ENCODE peak calls at places on chromosomes 7 and 10, in five cellular contexts. L is CD8-positive, alpha-beta T cell; K is psoas muscle; A is Peyer's patch; F is transverse colon. O is an unnamed sample. For H3K36me3, the result is how much of the 10 kb centered on the place peaks cover.

GRCh38 chr7:33754933-33755928 is 150.1 kb upstream of the BMPER start:
- DNase-seq in L (no peak), F (no peak), K (no peak), A (no peak), O (no peak)

GRCh38 chr7:142478479-142479220 is 220.8 kb upstream of the PRSS58 start:
- DNase-seq in A (no peak), L (no peak), F (peak), K (no peak), O (no peak)

GRCh38 chr7:148622887-148623585 is 32.5 kb downstream of the C7orf33 start:
- DNase-seq in K (no peak), L (no peak), F (no peak), A (no peak), O (no peak)

GRCh38 chr10:104128214-104128613 is 6.2 kb downstream of the SFR1 start:
- DNase-seq in L (no peak), F (no peak), A (no peak), K (no peak), O (no peak)

GRCh38 chr10:79555354-79555753 is 4.9 kb downstream of the SFTPA2 start:
- DNase-seq in F (no peak), L (no peak), A (no peak), K (no peak), O (no peak)

GRCh38 chr10:93352638-93353383 is 129.3 kb downstream of the MYOF start:
- DNase-seq in L (no peak), A (no peak), F (no peak), K (no peak), O (no peak)

GRCh38 chr10:123126246-123126645 is 9.5 kb upstream of the HMX3 start:
- DNase-seq in A (no peak), L (no peak), F (no peak), K (no peak), O (no peak)

GRCh38 chr10:43931308-43931930 is 282.7 kb upstream of the ZNF32 start:
- DNase-seq in F (no peak), L (no peak), A (no peak), K (no peak), O (no peak)

GRCh38 chr10:29703276-29703675 is 68.5 kb upstream of the SVIL start:
- DNase-seq in F (no peak), L (no peak), K (no peak), A (no peak), O (no peak)

GRCh38 chr10:61417661-61418060 is 35.5 kb downstream of the TMEM26 start:
- DNase-seq in F (no peak), A (no peak), K (no peak), L (no peak), O (no peak)

GRCh38 chr10:120581496-120581895 is 124.5 kb downstream of the PLPP4 start:
- DNase-seq in K (no peak), L (no peak), F (no peak), A (no peak), O (no peak)

GRCh38 chr10:97454330-97455036 is 8.5 kb downstream of the ZDHHC16 start:
- DNase-seq in F (no peak), K (no peak), L (no peak), A (no peak), O (no peak)

GRCh38 chr7:139570119-139570518 is 46.6 kb downstream of the CLEC2L start:
- DNase-seq in F (no peak), K (no peak), L (no peak), A (no peak), O (no peak)

GRCh38 chr7:12706900-12707536 is 19.6 kb downstream of the ARL4A start:
- DNase-seq in L (no peak), F (no peak), K (no peak), A (no peak), O (no peak)

GRCh38 chr10:112507988-112508387 is 61.0 kb downstream of the VTI1A start:
- DNase-seq in F (no peak), L (no peak), K (no peak), A (no peak), O (no peak)

DNA sequence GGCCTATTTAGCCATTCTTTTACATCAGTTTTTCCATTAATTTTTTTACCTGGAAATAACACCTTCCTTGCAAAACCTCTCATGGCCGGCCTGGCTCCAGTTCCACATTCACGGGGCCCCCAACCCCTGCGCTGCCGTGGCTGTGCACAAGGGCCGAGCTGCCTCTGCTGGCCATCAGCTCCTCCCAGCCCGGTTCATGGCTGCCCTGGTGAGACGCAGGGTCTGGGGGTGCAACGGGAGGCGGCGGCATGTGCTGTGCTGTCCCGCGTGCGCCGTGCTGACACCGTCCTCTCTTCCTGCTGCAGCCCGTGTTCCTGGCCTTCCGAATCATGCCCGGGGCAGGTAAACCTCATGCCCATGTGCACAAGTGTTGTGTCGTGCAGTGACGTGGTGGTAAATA is 4.4 kb downstream of the NKX6-2 start:
- DNase-seq in A (no peak), F (no peak), L (no peak), K (no peak), O (no peak)
- H3K36me3 ChIP-seq in A (under half), F (under half), L (under half), K (under half), O (under half)

GRCh38 chr10:71957546-71958275 is 6.5 kb upstream of the CHST3 start:
- DNase-seq in A (no peak), L (no peak), K (no peak), F (no peak), O (no peak)
- TF ChIP-seq CTCF in A (no peak), L (no peak), K (no peak), F (no peak), O (no peak)

GRCh38 chr7:144019457-144019856 is 19.3 kb downstream of the OR6B1 start:
- DNase-seq in F (no peak), K (no peak), A (no peak), L (no peak), O (no peak)
- H3K27ac ChIP-seq in F (no peak), K (no peak), A (no peak), L (no peak), O (no peak)

GRCh38 chr10:33235951-33236350 is 98.5 kb downstream of the NRP1 start:
- DNase-seq in A (no peak), F (no peak), K (no peak), L (no peak), O (no peak)
- H3K36me3 ChIP-seq in A (under half), F (under half), K (under half), L (under half), O (under half)

GRCh38 chr7:93715234-93715633 is 140.7 kb upstream of the CALCR start:
- DNase-seq in F (peak), A (no peak), K (peak), L (no peak), O (peak)
- TF ChIP-seq CTCF in F (peak), A (no peak), K (peak), L (no peak), O (peak)

GRCh38 chr7:42095791-42096190 is 141.2 kb downstream of the GLI3 start:
- DNase-seq in K (no peak), F (no peak), L (no peak), A (no peak), O (no peak)

GRCh38 chr7:42096681-42097637 is 140.1 kb downstream of the GLI3 start:
- DNase-seq in L (no peak), A (no peak), F (no peak), K (peak), O (no peak)

GRCh38 chr7:42099076-42099836 is 137.8 kb downstream of the GLI3 start:
- DNase-seq in L (no peak), F (no peak), A (no peak), K (no peak), O (no peak)

GRCh38 chr7:42096262-42096661 is 140.7 kb downstream of the GLI3 start:
- DNase-seq in K (no peak), F (no peak), A (no peak), L (no peak), O (no peak)

GRCh38 chr7:42097756-42098155 is 139.3 kb downstream of the GLI3 start:
- DNase-seq in L (no peak), K (no peak), A (no peak), F (no peak), O (no peak)
- H3K27ac ChIP-seq in L (no peak), K (peak), A (no peak), F (peak), O (peak)

DNA sequence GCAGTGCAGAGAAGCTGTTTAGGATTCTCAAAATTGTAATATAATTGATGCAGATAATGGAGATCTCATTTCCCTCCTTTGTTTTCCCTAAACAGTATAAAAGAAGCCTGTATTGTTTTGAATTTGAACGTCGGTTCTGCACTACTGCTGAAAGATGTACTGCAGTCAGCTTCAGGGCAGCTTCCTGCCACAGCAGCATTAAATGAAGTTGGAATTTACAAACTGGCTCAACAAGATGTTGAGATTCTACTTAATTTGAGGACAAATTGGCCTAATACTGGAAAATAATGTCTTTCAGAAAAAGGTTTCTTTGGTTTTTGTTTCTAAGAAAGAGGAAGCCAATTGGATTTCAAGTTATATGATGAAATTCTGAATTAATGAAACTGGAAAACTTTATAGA is 14.3 kb downstream of the EFCAB10 start:
- DNase-seq in A (no peak), K (no peak), F (no peak), L (no peak), O (no peak)
- H3K36me3 ChIP-seq in A (half or more), K (under half), F (half or more), L (under half), O (half or more)

O was measured in upper lobe of right lung.